ENCODE peak calls at places on chromosomes 6 and 20, in four cellular contexts. C, A, Q and H are unnamed samples.

GRCh38 chr20:22579711-22580697 is 4.4 kb downstream of the FOXA2 start:
- DNase-seq in C (peak; percentile 60), A (no peak), Q (peak; percentile 45), H (no peak)

GRCh38 chr20:58171796-58172425 is 56.5 kb downstream of the ANKRD60 start:
- DNase-seq in C (peak; percentile 7), A (no peak), Q (no peak), H (no peak)

GRCh38 chr6:40640591-40641293 is 53.6 kb upstream of the LRFN2 start:
- DNase-seq in Q (no peak), C (no peak), A (peak; percentile 74), H (no peak)

GRCh38 chr20:3238616-3239025 is 369 bp downstream of the SLC4A11 start:
- DNase-seq in A (peak; percentile 46), Q (peak; percentile 69), C (no peak), H (no peak)

GRCh38 chr6:113352029-113352801 is 504.9 kb upstream of the MARCKS start:
- DNase-seq in C (no peak), A (no peak), Q (no peak), H (no peak)

GRCh38 chr6:39882567-39882953 is 51.7 kb downstream of the MOCS1 start:
- DNase-seq in C (no peak), A (peak; percentile 80), Q (no peak), H (no peak)

GRCh38 chr20:59033616-59034165 is 1.6 kb upstream of the ATP5F1E start:
- DNase-seq in Q (no peak), C (no peak), A (no peak), H (no peak)

GRCh38 chr6:163500105-163500504 is 85.6 kb downstream of the QKI start:
- DNase-seq in Q (no peak), A (no peak), C (no peak), H (no peak)

GRCh38 chr20:45857836-45858250 is 429 bp downstream of the ZSWIM3 start:
- DNase-seq in A (no peak), Q (peak; percentile 55), C (no peak), H (no peak)

GRCh38 chr20:63059684-63060056 is 52.9 kb upstream of the BHLHE23 start:
- DNase-seq in A (peak; percentile 16), C (peak; percentile 33), Q (peak; percentile 5), H (peak; percentile 72)

GRCh38 chr6:170210026-170210390 is 80.9 kb downstream of the DLL1 start:
- DNase-seq in C (no peak), Q (no peak), A (peak; percentile 19), H (no peak)

GRCh38 chr20:57282691-57283361 is 16.4 kb upstream of the BMP7 start:
- DNase-seq in A (no peak), C (no peak), Q (no peak), H (no peak)

GRCh38 chr20:1876217-1876921 is 18.8 kb upstream of the SIRPA start:
- DNase-seq in C (no peak), Q (no peak), A (no peak), H (no peak)

GRCh38 chr6:20317430-20317829 is 84.2 kb upstream of the E2F3 start:
- DNase-seq in A (no peak), Q (no peak), C (no peak), H (no peak)

GRCh38 chr20:59165794-59166709 is 2.4 kb downstream of the ZNF831 start:
- DNase-seq in Q (no peak), A (no peak), C (no peak), H (no peak)

GRCh38 chr20:32474967-32475819 is 109.9 kb downstream of the NOL4L start:
- DNase-seq in A (peak; percentile 99), C (peak; percentile 93), Q (peak; percentile 54), H (peak; percentile 95)

GRCh38 chr20:53904261-53904660 is 166.1 kb downstream of the BCAS1 start:
- DNase-seq in Q (no peak), C (no peak), A (no peak), H (no peak)

GRCh38 chr20:53905019-53905847 is 165.2 kb downstream of the BCAS1 start:
- DNase-seq in A (no peak), C (no peak), Q (no peak), H (no peak)

GRCh38 chr20:53902968-53903651 is 167.3 kb downstream of the BCAS1 start:
- DNase-seq in A (no peak), C (no peak), Q (no peak), H (no peak)

GRCh38 chr20:53901697-53902096 is 168.7 kb downstream of the BCAS1 start:
- DNase-seq in Q (no peak), C (no peak), A (no peak), H (no peak)

DNA sequence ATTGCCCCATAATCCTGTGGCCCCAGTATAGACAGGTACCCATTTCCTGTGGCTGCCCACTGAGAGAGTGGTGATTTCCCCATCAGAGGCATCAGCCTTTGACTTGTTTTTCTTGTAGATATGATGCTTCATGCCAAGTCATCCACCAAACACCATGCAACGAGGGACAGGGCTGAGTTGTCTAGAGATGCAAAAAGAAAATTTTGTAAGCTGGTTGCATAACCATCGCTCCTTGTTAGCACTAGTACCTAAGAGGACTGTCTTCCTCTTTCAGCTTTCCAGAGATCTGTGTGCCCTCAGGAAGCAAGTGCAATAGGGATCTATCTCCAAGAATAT is 166.8 kb downstream of the BCAS1 start:
- DNase-seq in C (no peak), Q (no peak), A (no peak), H (no peak)
- TF ChIP-seq CTCF in C (no peak), Q (no peak), A (no peak), H (no peak)

GRCh38 chr20:50891138-50891537 is 40.1 kb downstream of the ADNP start:
- DNase-seq in A (no peak), Q (no peak), C (no peak), H (no peak)
- TF ChIP-seq CTCF in A (no peak), Q (no peak), C (no peak), H (no peak)

DNA sequence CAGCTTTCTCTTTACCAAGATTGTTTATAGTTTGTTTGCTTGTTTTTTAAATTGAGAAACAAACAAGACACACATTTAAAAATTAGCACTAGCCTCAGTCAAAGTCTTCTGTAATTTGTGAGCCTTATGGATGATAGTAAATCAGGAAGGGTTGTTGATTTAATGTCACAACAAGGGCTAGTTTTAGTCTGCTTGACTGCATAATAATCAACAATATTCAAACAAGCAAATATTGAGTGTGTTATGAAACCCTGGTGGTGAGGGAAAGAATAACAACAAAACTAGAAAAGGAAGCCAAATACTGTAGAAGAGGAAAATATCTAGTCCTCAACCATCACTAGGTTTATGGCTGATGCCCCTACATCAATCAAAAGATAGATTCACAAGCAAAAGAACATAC is 228.6 kb downstream of the TBC1D7 start:
- DNase-seq in A (no peak), Q (no peak), C (no peak), H (no peak)
- TF ChIP-seq CTCF in A (no peak), Q (no peak), C (no peak), H (peak; percentile 47)

DNA sequence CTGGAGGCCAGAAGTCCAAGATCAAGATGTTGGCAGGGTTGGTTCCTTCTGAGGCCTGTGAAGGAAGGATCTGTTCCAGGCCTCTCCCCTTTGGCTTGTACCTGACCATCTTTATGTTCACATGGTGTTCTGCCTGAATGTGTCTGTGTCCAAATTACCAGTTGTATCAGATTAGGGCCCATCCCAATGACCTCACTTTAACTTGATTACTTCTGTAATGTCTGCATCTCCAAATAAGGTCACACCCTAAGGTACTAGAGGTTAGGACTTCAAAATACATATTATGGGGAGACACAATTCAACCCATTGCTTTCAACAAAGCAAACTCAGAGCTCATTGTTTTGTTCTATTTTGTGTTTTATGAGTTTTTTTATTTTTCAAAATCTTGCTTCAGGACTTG is 75.7 kb downstream of the TNFAIP3 start:
- DNase-seq in A (no peak), Q (no peak), C (no peak), H (no peak)
- TF ChIP-seq CTCF in A (no peak), Q (no peak), C (no peak), H (no peak)

DNA sequence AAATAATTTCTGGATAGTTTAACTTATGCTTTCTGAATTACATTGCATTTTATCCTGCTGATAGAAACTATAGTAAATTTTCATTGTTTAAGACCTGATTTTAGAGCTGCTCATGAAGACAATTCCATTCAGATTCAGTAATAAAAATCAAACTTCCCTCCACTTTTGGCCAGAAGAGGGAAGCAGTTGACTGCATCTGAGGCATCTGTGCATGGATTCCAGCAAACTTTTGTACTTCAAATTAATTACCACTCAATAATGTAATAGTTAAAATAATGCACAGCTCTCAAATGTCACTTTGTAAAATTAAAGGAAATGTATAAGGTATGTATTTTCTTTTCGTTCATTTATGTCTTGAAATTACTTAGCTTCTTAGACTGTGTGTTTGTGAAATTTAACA is 64.2 kb upstream of the SLC35B3 start:
- DNase-seq in A (no peak), Q (no peak), C (no peak), H (no peak)
- TF ChIP-seq CTCF in A (no peak), Q (no peak), C (peak; percentile 24), H (peak; percentile 82)